ENCODE peak calls at places on chromosomes 4 and X, in four cellular contexts. One of them, this sample, is unnamed.

GRCh38 chr4:181799670-181800069 is 443.5 kb upstream of the TENM3 start:
- DNase-seq in uterus: no peak
- DNase-seq in esophagus muscularis mucosa: no peak
- DNase-seq in heart right ventricle: no peak
- DNase-seq in this sample: no peak

GRCh38 chr4:152369903-152370296 is 166.0 kb downstream of the FBXW7 start:
- DNase-seq in uterus: no peak
- DNase-seq in esophagus muscularis mucosa: no peak
- DNase-seq in heart right ventricle: no peak
- DNase-seq in this sample: no peak

GRCh38 chrX:86002076-86002896 is 45.1 kb downstream of the CHM start:
- DNase-seq in uterus: no peak
- DNase-seq in esophagus muscularis mucosa: no peak
- DNase-seq in heart right ventricle: no peak
- DNase-seq in this sample: no peak

GRCh38 chrX:67544281-67544680 is 460 bp downstream of the AR start:
- DNase-seq in uterus: peak; percentile 30
- DNase-seq in esophagus muscularis mucosa: no peak
- DNase-seq in heart right ventricle: peak; percentile 6
- DNase-seq in this sample: peak; percentile 50

GRCh38 chr4:114600066-114600552 is 1.5 kb downstream of the UGT8 start:
- DNase-seq in uterus: no peak
- DNase-seq in esophagus muscularis mucosa: no peak
- DNase-seq in heart right ventricle: no peak
- DNase-seq in this sample: no peak

GRCh38 chrX:43586855-43587254 is 69.2 kb upstream of the MAOA start:
- DNase-seq in uterus: no peak
- DNase-seq in esophagus muscularis mucosa: no peak
- DNase-seq in heart right ventricle: no peak
- DNase-seq in this sample: no peak

GRCh38 chrX:63503541-63503940 is 152.4 kb upstream of the SPIN4 start:
- DNase-seq in uterus: no peak
- DNase-seq in esophagus muscularis mucosa: no peak
- DNase-seq in heart right ventricle: no peak
- DNase-seq in this sample: no peak

GRCh38 chr4:69800599-69800998 is 40.2 kb upstream of the SULT1B1 start:
- DNase-seq in uterus: no peak
- DNase-seq in esophagus muscularis mucosa: no peak
- DNase-seq in heart right ventricle: no peak
- DNase-seq in this sample: no peak

GRCh38 chr4:106763044-106763443 is 273.1 kb downstream of the DKK2 start:
- DNase-seq in uterus: no peak
- DNase-seq in esophagus muscularis mucosa: no peak
- DNase-seq in heart right ventricle: peak; percentile 4
- DNase-seq in this sample: no peak

GRCh38 chr4:4260185-4260751 is 12.2 kb upstream of the TMEM128 start:
- DNase-seq in uterus: no peak
- DNase-seq in esophagus muscularis mucosa: no peak
- DNase-seq in heart right ventricle: no peak
- DNase-seq in this sample: no peak

GRCh38 chr4:141686929-141687328 is 50.5 kb downstream of the IL15 start:
- DNase-seq in uterus: peak; percentile 34
- DNase-seq in esophagus muscularis mucosa: no peak
- DNase-seq in heart right ventricle: peak; percentile 11
- DNase-seq in this sample: no peak

GRCh38 chr4:146640021-146640425 is 1.3 kb downstream of the POU4F2 start:
- DNase-seq in uterus: no peak
- DNase-seq in esophagus muscularis mucosa: no peak
- DNase-seq in heart right ventricle: no peak
- DNase-seq in this sample: no peak

GRCh38 chrX:76183289-76184057 is 10.6 kb downstream of the PBDC1 start:
- DNase-seq in uterus: no peak
- DNase-seq in esophagus muscularis mucosa: no peak
- DNase-seq in heart right ventricle: no peak
- DNase-seq in this sample: no peak

GRCh38 chrX:54248309-54248708 is 65.3 kb upstream of the FAM120C start:
- DNase-seq in uterus: no peak
- DNase-seq in esophagus muscularis mucosa: no peak
- DNase-seq in heart right ventricle: no peak
- DNase-seq in this sample: no peak

GRCh38 chr4:81214518-81215218 is 354 bp downstream of the PRKG2 start:
- DNase-seq in uterus: no peak
- DNase-seq in esophagus muscularis mucosa: no peak
- DNase-seq in heart right ventricle: no peak
- DNase-seq in this sample: no peak

GRCh38 chr4:83631066-83631465 is 95.2 kb downstream of the GPAT3 start:
- DNase-seq in uterus: no peak
- DNase-seq in esophagus muscularis mucosa: no peak
- DNase-seq in heart right ventricle: no peak
- DNase-seq in this sample: no peak

GRCh38 chrX:22664826-22665225 is 334.9 kb upstream of the DDX53 start:
- DNase-seq in uterus: no peak
- DNase-seq in esophagus muscularis mucosa: no peak
- DNase-seq in heart right ventricle: no peak
- DNase-seq in this sample: no peak

GRCh38 chr4:121711263-121712000 is 14.7 kb upstream of the ANXA5 start:
- DNase-seq in uterus: peak; percentile 90
- DNase-seq in esophagus muscularis mucosa: peak; percentile 94
- DNase-seq in heart right ventricle: peak; percentile 91
- DNase-seq in this sample: peak; percentile 94

GRCh38 chr4:22348410-22348809 is 167.5 kb downstream of the ADGRA3 start:
- DNase-seq in uterus: no peak
- DNase-seq in esophagus muscularis mucosa: no peak
- DNase-seq in heart right ventricle: no peak
- DNase-seq in this sample: no peak

GRCh38 chrX:111100191-111100590 is 4.2 kb downstream of the PAK3 start:
- DNase-seq in uterus: no peak
- DNase-seq in esophagus muscularis mucosa: no peak
- DNase-seq in heart right ventricle: no peak
- DNase-seq in this sample: no peak

GRCh38 chrX:121823406-121823805 is 776.0 kb downstream of the GLUD2 start:
- DNase-seq in uterus: no peak
- DNase-seq in esophagus muscularis mucosa: no peak
- DNase-seq in heart right ventricle: no peak
- DNase-seq in this sample: no peak

GRCh38 chr4:3192188-3192587 is 56.8 kb upstream of the MSANTD1 start:
- DNase-seq in uterus: no peak
- DNase-seq in esophagus muscularis mucosa: no peak
- DNase-seq in heart right ventricle: no peak
- DNase-seq in this sample: no peak

GRCh38 chrX:850471-850916 is 219.9 kb downstream of the SHOX start:
- DNase-seq in uterus: no peak
- DNase-seq in esophagus muscularis mucosa: peak; percentile 39
- DNase-seq in heart right ventricle: no peak
- DNase-seq in this sample: no peak

GRCh38 chrX:71251456-71251973 is 2.4 kb downstream of the ZMYM3 start:
- DNase-seq in uterus: no peak
- DNase-seq in esophagus muscularis mucosa: no peak
- DNase-seq in heart right ventricle: no peak
- DNase-seq in this sample: no peak

GRCh38 chr4:35461931-35462659 is 782.2 kb downstream of the ARAP2 start:
- DNase-seq in uterus: no peak
- DNase-seq in esophagus muscularis mucosa: no peak
- DNase-seq in heart right ventricle: no peak
- DNase-seq in this sample: no peak

GRCh38 chr4:159069922-159070321 is 33.0 kb upstream of the RAPGEF2 start:
- DNase-seq in uterus: no peak
- DNase-seq in esophagus muscularis mucosa: no peak
- DNase-seq in heart right ventricle: no peak
- DNase-seq in this sample: no peak

GRCh38 chr4:141229408-141230101 is 8.9 kb downstream of the ZNF330 start:
- DNase-seq in uterus: no peak
- DNase-seq in esophagus muscularis mucosa: no peak
- DNase-seq in heart right ventricle: no peak
- DNase-seq in this sample: no peak

GRCh38 chr4:8473198-8473919 is 32.8 kb downstream of the TRMT44 start:
- DNase-seq in uterus: peak; percentile 38
- DNase-seq in esophagus muscularis mucosa: no peak
- DNase-seq in heart right ventricle: no peak
- DNase-seq in this sample: peak; percentile 80

GRCh38 chrX:40171513-40172168 is 73.9 kb upstream of the BCOR start:
- DNase-seq in uterus: peak; percentile 25
- DNase-seq in esophagus muscularis mucosa: no peak
- DNase-seq in heart right ventricle: no peak
- DNase-seq in this sample: no peak

GRCh38 chr4:73593631-73594241 is 26.5 kb downstream of the RASSF6 start:
- DNase-seq in uterus: no peak
- DNase-seq in esophagus muscularis mucosa: no peak
- DNase-seq in heart right ventricle: no peak
- DNase-seq in this sample: no peak

GRCh38 chrX:47590984-47591383 is 8.7 kb downstream of the TIMP1 start:
- DNase-seq in uterus: no peak
- DNase-seq in esophagus muscularis mucosa: no peak
- DNase-seq in heart right ventricle: no peak
- DNase-seq in this sample: no peak

GRCh38 chrX:39017716-39018115 is 216.5 kb downstream of the MID1IP1 start:
- DNase-seq in uterus: no peak
- DNase-seq in esophagus muscularis mucosa: no peak
- DNase-seq in heart right ventricle: no peak
- DNase-seq in this sample: no peak
- H3K27ac ChIP-seq in uterus: no peak overlapping the region
- H3K27ac ChIP-seq in esophagus muscularis mucosa: no peak overlapping the region
- H3K27ac ChIP-seq in heart right ventricle: no peak overlapping the region
- H3K27ac ChIP-seq in this sample: no peak overlapping the region

GRCh38 chr4:124325676-124326075 is 386.9 kb downstream of the ANKRD50 start:
- DNase-seq in uterus: no peak
- DNase-seq in esophagus muscularis mucosa: no peak
- DNase-seq in heart right ventricle: no peak
- DNase-seq in this sample: no peak

GRCh38 chr4:124318292-124318691 is 394.2 kb downstream of the ANKRD50 start:
- DNase-seq in uterus: no peak
- DNase-seq in esophagus muscularis mucosa: no peak
- DNase-seq in heart right ventricle: no peak
- DNase-seq in this sample: no peak

GRCh38 chr4:124322234-124322831 is 390.2 kb downstream of the ANKRD50 start:
- DNase-seq in uterus: no peak
- DNase-seq in esophagus muscularis mucosa: no peak
- DNase-seq in heart right ventricle: no peak
- DNase-seq in this sample: no peak

GRCh38 chr4:124321370-124321769 is 391.2 kb downstream of the ANKRD50 start:
- DNase-seq in uterus: no peak
- DNase-seq in esophagus muscularis mucosa: no peak
- DNase-seq in heart right ventricle: no peak
- DNase-seq in this sample: no peak
- TF ChIP-seq CTCF in uterus: no peak
- TF ChIP-seq CTCF in esophagus muscularis mucosa: no peak
- TF ChIP-seq CTCF in heart right ventricle: no peak
- TF ChIP-seq CTCF in this sample: no peak

DNA sequence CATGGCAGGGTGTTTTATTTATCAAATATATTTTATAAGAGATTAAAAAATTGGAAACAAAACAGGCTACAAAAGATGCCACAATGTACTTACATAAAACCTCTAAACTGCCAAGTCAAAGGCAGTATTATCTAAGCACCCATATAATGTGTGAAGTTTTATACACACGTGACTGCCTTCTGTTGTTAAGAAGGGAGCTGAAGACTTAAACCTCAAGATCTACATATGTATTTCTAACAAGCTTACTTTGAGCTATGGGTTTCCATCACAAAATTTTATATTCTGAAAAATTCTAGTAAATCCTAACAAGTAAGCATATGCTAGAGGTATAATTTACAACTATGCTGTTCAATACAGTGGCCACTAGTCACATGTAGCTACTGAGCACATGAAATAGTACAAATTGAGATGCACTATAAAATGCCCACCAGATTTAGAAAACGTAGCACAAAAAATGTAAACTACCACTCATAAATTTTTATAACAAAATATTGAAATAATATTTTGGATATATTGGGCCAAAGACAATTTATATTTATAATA is 9.8 kb downstream of the ATP8A1 start:
- DNase-seq in uterus: no peak
- DNase-seq in esophagus muscularis mucosa: no peak
- DNase-seq in heart right ventricle: no peak
- DNase-seq in this sample: no peak
- H3K27ac ChIP-seq in uterus: no peak overlapping the region
- H3K27ac ChIP-seq in esophagus muscularis mucosa: no peak overlapping the region
- H3K27ac ChIP-seq in heart right ventricle: no peak overlapping the region
- H3K27ac ChIP-seq in this sample: no peak overlapping the region

GRCh38 chr4:155745984-155746383 is 12.8 kb upstream of the GUCY1B1 start:
- DNase-seq in uterus: no peak
- DNase-seq in esophagus muscularis mucosa: no peak
- DNase-seq in heart right ventricle: no peak
- DNase-seq in this sample: no peak

GRCh38 chr4:155738548-155738947 is 20.3 kb upstream of the GUCY1B1 start:
- DNase-seq in uterus: no peak
- DNase-seq in esophagus muscularis mucosa: no peak
- DNase-seq in heart right ventricle: no peak
- DNase-seq in this sample: no peak

GRCh38 chr4:155741546-155741945 is 17.3 kb upstream of the GUCY1B1 start:
- DNase-seq in uterus: no peak
- DNase-seq in esophagus muscularis mucosa: no peak
- DNase-seq in heart right ventricle: no peak
- DNase-seq in this sample: no peak

GRCh38 chr4:155748039-155748438 is 10.8 kb upstream of the GUCY1B1 start:
- DNase-seq in uterus: no peak
- DNase-seq in esophagus muscularis mucosa: no peak
- DNase-seq in heart right ventricle: no peak
- DNase-seq in this sample: no peak

DNA sequence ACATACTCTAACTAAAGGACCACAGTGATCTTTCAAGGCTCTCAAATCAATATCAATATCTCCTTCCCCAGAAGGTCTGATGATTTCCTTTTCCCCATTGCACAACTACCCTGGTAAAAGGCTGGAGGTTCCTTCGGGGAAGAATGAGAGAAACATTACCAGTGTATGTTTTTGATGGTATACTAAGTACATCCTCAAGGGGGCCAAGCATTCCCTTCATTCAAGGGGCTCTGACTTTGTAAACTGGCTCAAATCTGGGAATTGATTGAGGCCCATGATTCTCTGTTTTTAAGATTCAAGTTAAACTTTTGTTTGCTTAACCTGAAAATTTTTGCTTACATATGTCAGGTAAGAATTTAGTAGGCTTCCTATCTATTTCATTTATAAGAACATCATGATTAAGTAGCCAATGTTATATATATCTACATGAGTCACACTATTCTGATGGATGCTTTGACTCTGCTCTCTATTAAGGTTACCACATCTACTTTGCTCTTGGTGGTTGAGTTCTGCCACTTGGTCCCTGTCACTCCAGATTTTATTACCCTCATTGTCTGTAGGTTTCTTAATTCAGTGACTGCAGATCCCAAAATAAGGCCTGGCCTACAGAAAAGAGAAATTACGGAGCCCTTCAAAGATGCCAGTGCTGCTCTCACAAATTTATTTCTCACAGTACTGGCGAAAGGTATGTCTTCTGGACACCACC is 16.4 kb upstream of the GUCY1B1 start:
- DNase-seq in uterus: no peak
- DNase-seq in esophagus muscularis mucosa: no peak
- DNase-seq in heart right ventricle: no peak
- DNase-seq in this sample: no peak
- TF ChIP-seq CTCF in uterus: no peak
- TF ChIP-seq CTCF in esophagus muscularis mucosa: no peak
- TF ChIP-seq CTCF in heart right ventricle: no peak
- TF ChIP-seq CTCF in this sample: no peak

This sample was measured in ovary.